ENCODE peak calls at places on chromosomes 11 and 22, in eight cellular contexts. Z is H9, A is glutamatergic neuron, F is kidney, L is cardiac muscle cell, W is DND-41, X is endothelial cell of umbilical vein, C is PC-3. K is an unnamed sample.

GRCh38 chr11:76249195-76249741 is 43.0 kb upstream of the WNT11 start:
- DNase-seq in L (no peak), F (peak), A (no peak), C (no peak), Z (no peak), X (no peak), W (no peak), K (no peak)

GRCh38 chr11:78532991-78533861 is 41.4 kb downstream of the NARS2 start:
- DNase-seq in C (no peak), A (no peak), W (no peak), X (no peak), Z (no peak), F (no peak), L (no peak), K (no peak)

GRCh38 chr22:47997612-47998011 is 1235.2 kb downstream of the TBC1D22A start:
- DNase-seq in A (no peak), X (no peak), C (no peak), L (no peak), Z (no peak), W (no peak), F (no peak), K (no peak)

GRCh38 chr11:85595285-85595884 is 31.8 kb downstream of the DLG2 start:
- DNase-seq in L (peak), X (peak), A (no peak), W (no peak), C (peak), F (no peak), Z (no peak), K (no peak)

GRCh38 chr11:72781313-72782080 is 12.3 kb downstream of the STARD10 start:
- DNase-seq in C (peak), A (peak), W (peak), X (no peak), F (peak), Z (peak), L (peak), K (no peak)

GRCh38 chr11:106062592-106062949 is 14.6 kb downstream of the KBTBD3 start:
- DNase-seq in C (no peak), Z (no peak), L (no peak), X (no peak), F (no peak), A (no peak), W (no peak), K (no peak)

GRCh38 chr11:33692013-33692504 is 8.6 kb downstream of the C11orf91 start:
- DNase-seq in F (peak), X (peak), L (no peak), C (peak), A (no peak), Z (no peak), W (no peak), K (peak)

GRCh38 chr11:92527467-92527866 is 302.8 kb downstream of the FAT3 start:
- DNase-seq in Z (no peak), C (no peak), W (no peak), X (no peak), A (no peak), L (no peak), F (no peak), K (no peak)

GRCh38 chr11:15707971-15708370 is 593.2 kb downstream of the INSC start:
- DNase-seq in W (no peak), Z (peak), C (peak), X (no peak), A (no peak), L (no peak), F (peak), K (no peak)

GRCh38 chr11:87832216-87832615 is 343.0 kb downstream of the RAB38 start:
- DNase-seq in X (no peak), Z (no peak), W (no peak), C (peak), F (no peak), L (no peak), A (no peak), K (no peak)

GRCh38 chr11:8832571-8833260 is 78.3 kb upstream of the AKIP1 start:
- DNase-seq in F (peak), X (no peak), C (peak), W (peak), Z (peak), L (no peak), A (peak), K (no peak)

GRCh38 chr22:48367731-48368130 is 1459.9 kb downstream of the BRD1 start:
- DNase-seq in W (no peak), C (no peak), X (no peak), Z (no peak), F (no peak), A (no peak), L (no peak), K (no peak)

GRCh38 chr22:27213766-27214581 is 556.6 kb downstream of the MIAT start:
- DNase-seq in A (no peak), F (peak), Z (peak), X (peak), L (no peak), C (no peak), W (no peak), K (peak)

GRCh38 chr11:85829172-85829571 is 18.2 kb upstream of the SYTL2 start:
- DNase-seq in X (no peak), Z (no peak), L (no peak), F (no peak), A (no peak), C (no peak), W (no peak), K (no peak)

GRCh38 chr11:35009191-35009940 is 92.9 kb downstream of the PDHX start:
- DNase-seq in C (peak), F (no peak), X (no peak), L (no peak), Z (no peak), W (no peak), A (no peak), K (no peak)

GRCh38 chr11:91932151-91932821 is 292.3 kb upstream of the FAT3 start:
- DNase-seq in Z (no peak), A (no peak), C (peak), X (no peak), W (no peak), L (no peak), F (peak), K (no peak)

DNA sequence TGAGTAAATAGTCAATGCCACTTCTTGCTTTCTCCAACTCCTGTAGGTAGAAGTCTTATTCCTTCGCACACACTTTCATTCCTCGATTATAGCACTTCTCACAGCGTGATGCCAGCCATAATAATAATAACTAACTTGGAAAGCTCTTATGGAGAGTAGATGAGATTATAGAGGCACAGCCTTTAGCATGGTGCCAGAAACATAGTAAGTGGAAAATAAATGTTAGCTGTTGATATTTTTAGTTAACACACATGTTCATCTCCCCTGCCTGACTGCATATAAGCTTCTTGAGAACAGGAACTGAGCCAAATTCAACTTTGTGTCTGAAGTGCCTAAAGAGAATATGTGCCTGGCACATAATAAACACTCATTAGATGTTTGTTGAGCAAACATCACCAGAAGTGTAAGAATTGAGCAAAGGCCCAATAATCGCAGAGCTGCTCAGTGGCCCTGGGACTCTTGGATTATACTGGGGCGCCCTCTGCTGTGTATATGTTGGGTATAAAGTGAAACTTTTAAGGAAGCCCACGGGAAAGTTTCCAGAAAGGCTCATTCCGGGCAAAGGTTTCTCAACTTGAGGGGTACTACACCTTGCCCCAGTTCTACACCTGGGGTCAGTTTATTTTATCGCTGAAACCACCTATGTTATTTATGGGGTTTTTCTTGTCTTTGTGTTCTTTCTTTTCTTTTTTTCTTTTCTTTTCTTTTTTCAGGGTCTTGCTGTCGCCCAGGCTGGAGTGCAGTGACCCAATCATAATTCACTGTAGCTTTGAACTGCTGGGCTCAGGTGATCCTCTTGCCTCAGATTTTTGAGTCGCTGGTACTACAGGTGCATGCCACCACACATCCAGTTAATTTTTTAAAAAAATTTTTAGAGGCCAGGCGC is 22.3 kb downstream of the SLN start:
- DNase-seq in Z (peak), A (peak), W (peak), C (peak), L (peak), X (peak), F (no peak), K (peak)
- TF ChIP-seq CTCF in Z (peak), A (peak), W (peak), C (peak), L (peak), X (peak), F (peak), K (peak)

GRCh38 chr11:101429708-101430107 is 154.1 kb downstream of the TRPC6 start:
- DNase-seq in L (no peak), W (no peak), X (no peak), F (no peak), C (no peak), Z (no peak), A (no peak), K (no peak)

GRCh38 chr11:101430236-101430635 is 153.6 kb downstream of the TRPC6 start:
- DNase-seq in X (no peak), F (no peak), W (no peak), Z (no peak), A (no peak), L (no peak), C (no peak), K (no peak)

GRCh38 chr11:101434241-101434640 is 149.6 kb downstream of the TRPC6 start:
- DNase-seq in L (no peak), C (no peak), X (no peak), A (no peak), W (no peak), Z (no peak), F (no peak), K (no peak)

GRCh38 chr11:101428918-101429317 is 154.9 kb downstream of the TRPC6 start:
- DNase-seq in F (no peak), X (no peak), A (no peak), W (no peak), Z (peak), L (peak), C (peak), K (peak)
- TF ChIP-seq CTCF in F (peak), X (no peak), A (no peak), W (peak), Z (peak), L (peak), C (peak), K (peak)

DNA sequence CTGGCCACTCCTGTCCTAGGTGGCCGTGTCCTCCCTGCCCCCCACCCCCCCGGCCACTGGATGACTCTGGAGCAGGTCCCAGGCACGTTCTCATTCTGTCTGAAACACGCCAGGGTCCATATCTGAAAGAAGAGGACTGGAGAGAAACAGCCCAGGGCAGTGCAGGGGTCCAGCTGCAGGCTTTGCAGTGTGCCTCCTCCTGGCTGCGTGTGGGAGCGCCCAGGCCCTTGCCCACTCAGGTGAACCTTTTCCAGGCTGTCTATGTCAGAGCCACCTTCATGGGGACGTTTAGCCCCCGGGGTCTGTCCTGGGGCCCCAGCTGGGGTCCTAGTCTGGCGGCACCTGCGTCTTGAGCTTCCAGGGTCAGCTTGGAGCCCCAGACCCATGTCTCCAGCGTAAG is 15.6 kb downstream of the GRAMD4 start:
- DNase-seq in W (no peak), C (no peak), X (no peak), Z (peak), F (no peak), L (peak), A (no peak), K (no peak)
- TF ChIP-seq CTCF in W (peak), C (no peak), X (no peak), Z (peak), F (no peak), L (no peak), A (no peak), K (peak)

DNA sequence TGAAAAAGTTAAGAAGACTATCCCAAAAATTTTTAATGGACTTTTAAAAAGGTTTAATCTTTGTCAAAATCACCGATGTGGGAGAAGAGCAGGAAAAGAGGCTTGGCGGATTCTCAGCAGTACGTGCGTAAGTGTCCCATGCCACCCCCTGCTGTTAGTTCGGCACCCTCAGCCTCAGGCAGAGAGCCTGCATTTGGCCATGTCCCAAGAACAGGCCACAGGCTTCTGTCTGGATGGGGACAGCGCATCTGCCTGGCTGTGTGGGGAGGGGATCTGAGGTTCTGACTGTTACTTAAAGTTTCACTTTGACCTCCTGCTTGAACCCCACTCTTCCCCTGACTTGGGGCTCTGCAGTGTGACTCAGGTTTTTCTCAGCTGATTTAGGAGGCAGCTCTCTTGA is 35.3 kb downstream of the EXT2 start:
- DNase-seq in Z (no peak), L (no peak), X (no peak), A (no peak), F (no peak), C (no peak), W (no peak), K (peak)
- TF ChIP-seq CTCF in Z (no peak), L (no peak), X (no peak), A (no peak), F (no peak), C (no peak), W (no peak), K (peak)

DNA sequence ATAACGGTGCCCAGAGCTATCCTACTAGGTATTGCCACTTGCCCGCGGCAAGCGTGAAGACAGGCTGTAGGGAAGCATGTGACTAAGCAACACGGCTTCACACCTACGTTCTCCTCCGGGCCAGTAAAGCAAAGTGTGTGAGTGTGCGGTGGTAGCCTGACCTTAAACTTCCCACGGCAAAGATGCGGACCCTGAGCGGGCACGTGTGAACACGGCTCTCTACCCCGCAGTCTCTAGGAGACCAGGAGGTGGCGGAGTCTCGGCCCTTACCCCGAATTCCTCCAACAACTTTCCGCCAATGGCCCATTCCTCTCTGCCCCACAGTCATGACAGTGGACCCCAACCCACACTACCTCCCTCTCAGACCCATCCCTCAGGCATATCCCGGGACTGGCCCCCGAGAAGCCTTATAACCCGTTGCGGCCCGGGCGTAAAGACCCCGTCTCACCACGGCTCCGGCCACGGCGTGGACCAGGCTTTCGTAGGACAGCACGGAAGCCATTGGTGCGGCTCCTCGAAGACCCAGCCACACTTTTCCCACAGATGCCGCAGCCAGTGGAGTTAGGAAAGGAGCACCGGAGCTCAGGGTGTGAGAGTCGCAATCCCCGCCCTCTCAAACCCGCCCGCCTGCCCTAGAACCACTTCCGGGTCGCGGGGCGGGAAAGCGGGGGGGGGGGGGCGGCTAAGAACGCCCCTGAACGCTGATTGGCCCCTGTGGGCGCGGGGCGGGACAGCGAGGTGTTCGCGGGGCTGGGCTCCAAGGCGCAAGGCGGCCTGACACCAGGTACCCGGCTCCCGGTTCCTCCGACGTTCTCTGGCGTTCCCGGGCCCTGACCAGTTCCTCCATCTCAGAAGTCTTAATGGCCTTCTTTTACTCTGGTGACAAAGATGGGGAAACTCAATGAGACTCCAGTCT is at the start of gene SLC25A17:
- DNase-seq in X (peak), A (peak), W (peak), F (peak), L (peak), C (peak), Z (peak), K (peak)
- TF ChIP-seq CTCF in X (peak), A (peak), W (peak), F (peak), L (peak), C (peak), Z (peak), K (peak)

GRCh38 chr11:17986711-17987220 is 26.1 kb downstream of the SERGEF start:
- DNase-seq in L (no peak), X (no peak), Z (no peak), C (no peak), W (no peak), A (no peak), F (no peak), K (no peak)
- TF ChIP-seq CTCF in L (peak), X (no peak), Z (peak), C (peak), W (peak), A (no peak), F (no peak), K (peak)

DNA sequence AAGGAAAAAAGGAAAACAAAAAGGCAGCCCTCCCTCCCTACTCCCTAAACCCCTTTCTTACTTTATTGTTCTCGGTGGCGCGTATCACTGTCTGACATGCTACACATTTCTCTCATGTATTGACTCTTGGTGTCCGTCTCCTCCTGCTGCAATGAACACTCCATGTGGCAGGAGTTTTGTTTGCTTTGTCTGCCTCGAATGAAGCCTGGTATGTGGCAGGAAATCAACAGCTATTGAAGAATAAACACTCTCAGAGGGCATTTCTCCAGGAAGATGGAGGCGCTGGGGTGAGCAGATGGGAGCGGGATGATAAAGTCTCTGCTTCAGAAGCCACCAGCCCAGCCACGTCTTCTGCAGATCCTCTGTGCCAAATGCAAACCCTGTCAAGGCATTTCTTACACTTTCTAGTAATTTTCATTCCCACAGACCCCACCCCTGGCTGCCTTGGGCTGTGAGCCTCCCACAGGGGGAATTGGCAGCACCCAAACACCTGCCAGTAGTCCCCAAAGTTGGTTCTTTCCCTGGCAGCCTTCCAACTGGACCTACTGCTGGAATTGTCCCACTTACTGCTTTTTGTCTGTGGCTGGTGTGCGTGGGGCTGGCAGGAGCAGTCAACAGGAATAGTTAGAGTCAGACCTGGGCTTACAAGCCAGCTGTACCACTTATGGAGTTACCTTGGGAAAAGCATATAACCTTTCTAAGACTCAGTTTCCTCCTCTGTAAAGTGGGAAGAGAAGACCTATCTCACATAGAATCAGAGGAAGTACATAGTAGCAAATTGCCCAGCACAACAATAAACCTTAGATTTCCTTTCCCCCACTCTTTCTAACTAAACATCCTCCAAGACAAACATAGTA is 13.4 kb upstream of the IL10RA start:
- DNase-seq in W (no peak), A (no peak), L (no peak), F (no peak), Z (no peak), C (peak), X (peak), K (no peak)
- TF ChIP-seq CTCF in W (no peak), A (no peak), L (no peak), F (no peak), Z (no peak), C (no peak), X (no peak), K (no peak)

GRCh38 chr11:120078397-120078796 is 59.5 kb downstream of the TRIM29 start:
- DNase-seq in C (no peak), F (no peak), A (no peak), W (no peak), L (no peak), X (no peak), Z (no peak), K (no peak)

DNA sequence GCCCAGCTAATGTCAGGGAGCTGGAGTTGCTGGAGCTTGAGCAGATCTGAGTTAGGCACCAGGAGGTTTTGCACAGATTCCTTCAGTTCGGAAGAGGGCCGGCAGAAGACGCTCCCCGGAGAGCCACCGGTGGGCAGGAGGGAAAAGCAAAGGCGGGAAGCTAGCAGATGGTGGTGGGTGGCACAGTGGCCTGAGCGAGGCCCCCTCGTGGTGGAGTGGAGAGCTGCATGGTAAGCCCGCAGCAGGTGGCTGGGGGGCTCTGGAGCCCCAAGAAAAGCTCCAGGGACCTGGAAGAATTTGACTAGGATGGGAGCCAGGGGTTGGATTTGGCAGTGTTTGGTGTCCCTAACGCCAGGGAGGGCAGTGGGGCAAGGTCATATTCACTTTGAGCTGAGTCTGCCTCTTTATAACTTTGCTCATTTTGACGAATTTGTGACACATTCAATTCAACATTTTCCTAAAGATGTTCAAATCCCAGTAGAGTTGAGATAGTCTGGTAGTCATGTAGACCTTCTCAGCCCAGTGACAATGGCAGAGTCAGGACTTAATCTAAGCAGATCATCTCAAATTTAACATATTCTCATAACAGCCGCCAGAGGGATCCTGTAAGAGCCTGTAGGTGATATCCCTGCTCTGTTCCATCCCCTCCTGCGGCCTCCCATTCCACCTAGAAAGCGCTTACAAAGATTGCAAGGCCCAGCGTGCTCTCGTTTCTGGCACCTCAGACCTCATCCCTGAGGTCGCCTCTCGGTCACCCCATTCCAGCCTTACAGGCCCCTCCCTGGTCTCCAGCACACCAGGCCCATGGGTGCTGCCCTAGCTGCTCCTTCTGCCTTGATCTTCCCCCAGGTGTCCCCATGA is 57.9 kb downstream of the TRIM29 start:
- DNase-seq in X (no peak), W (peak), Z (peak), F (no peak), L (no peak), A (peak), C (no peak), K (no peak)
- TF ChIP-seq CTCF in X (no peak), W (peak), Z (peak), F (peak), L (peak), A (peak), C (peak), K (peak)

GRCh38 chr11:37817727-37818270 is 1219.8 kb upstream of the RAG2 start:
- DNase-seq in A (no peak), L (no peak), W (no peak), F (no peak), Z (no peak), X (no peak), C (no peak), K (no peak)
- TF ChIP-seq CTCF in A (no peak), L (no peak), W (no peak), F (no peak), Z (no peak), X (no peak), C (no peak), K (no peak)